ENCODE peak calls at places on chromosomes 7 and 10, in four cellular contexts. Z is A549, F is HepG2, U is K562. N is an unnamed sample.
A peak's percentile ranks its signal among the peaks of the same experiment; 100 is the strongest.

GRCh38 chr10:118251791-118252190 is 90.3 kb downstream of the FAM204A start:
- DNase-seq in Z (no peak), F (no peak), U (no peak), N (no peak)

GRCh38 chr10:108424656-108425055 is 1260.2 kb upstream of the SORCS1 start:
- DNase-seq in Z (no peak), F (no peak), U (no peak), N (no peak)

GRCh38 chr10:28754930-28755718 is 77.8 kb downstream of the BAMBI start:
- DNase-seq in Z (peak; percentile 37), F (no peak), U (no peak), N (no peak)

GRCh38 chr7:154503962-154504550 is 451.9 kb downstream of the DPP6 start:
- DNase-seq in Z (peak; percentile 41), F (peak; percentile 19), U (peak; percentile 56), N (no peak)

GRCh38 chr7:19122018-19122588 is 4.7 kb upstream of the TWIST1 start:
- DNase-seq in Z (peak; percentile 47), F (no peak), U (no peak), N (no peak)

GRCh38 chr10:4395731-4396130 is 430.3 kb upstream of the AKR1E2 start:
- DNase-seq in Z (no peak), F (no peak), U (no peak), N (no peak)

GRCh38 chr10:110978204-110978603 is 58.8 kb downstream of the SHOC2 start:
- DNase-seq in Z (no peak), F (no peak), U (no peak), N (no peak)

GRCh38 chr7:129855234-129855673 is 97.5 kb downstream of the UBE2H start:
- DNase-seq in Z (no peak), F (no peak), U (no peak), N (no peak)

GRCh38 chr7:64630496-64630895 is 35.4 kb upstream of the ZNF107 start:
- DNase-seq in Z (peak; percentile 22), F (peak; percentile 80), U (peak; percentile 38), N (no peak)

GRCh38 chr10:50579491-50580259 is 44.1 kb downstream of the SGMS1 start:
- DNase-seq in Z (no peak), F (no peak), U (no peak), N (no peak)

GRCh38 chr7:154994996-154995395 is 7.9 kb downstream of the PAXIP1 start:
- DNase-seq in Z (no peak), F (no peak), U (no peak), N (no peak)

GRCh38 chr10:18312385-18313145 is 172.3 kb downstream of the CACNB2 start:
- DNase-seq in Z (peak; percentile 38), F (peak; percentile 49), U (peak; percentile 43), N (no peak)

GRCh38 chr10:3548702-3549101 is 236.3 kb downstream of the KLF6 start:
- DNase-seq in Z (no peak), F (no peak), U (peak; percentile 19), N (no peak)

GRCh38 chr7:9192969-9193368 is 759.6 kb downstream of the NXPH1 start:
- DNase-seq in Z (no peak), F (no peak), U (no peak), N (no peak)

GRCh38 chr10:83542774-83543291 is 596.5 kb upstream of the GHITM start:
- DNase-seq in Z (no peak), F (no peak), U (no peak), N (peak; percentile 92)

GRCh38 chr10:130443236-130443635 is 307.0 kb downstream of the GLRX3 start:
- DNase-seq in Z (no peak), F (no peak), U (no peak), N (no peak)

GRCh38 chr7:1854521-1855395 is 184.7 kb downstream of the ELFN1 start:
- DNase-seq in Z (no peak), F (no peak), U (peak; percentile 85), N (no peak)

GRCh38 chr7:159031750-159032149 is 112.9 kb downstream of the VIPR2 start:
- DNase-seq in Z (no peak), F (no peak), U (no peak), N (no peak)

GRCh38 chr7:149682038-149682437 is 91.3 kb downstream of the ZNF467 start:
- DNase-seq in Z (no peak), F (no peak), U (no peak), N (no peak)
- TF ChIP-seq CHD4 in Z (no peak), F (no peak), U (no peak), N (no peak)

GRCh38 chr10:91162495-91163268 is 57.8 kb upstream of the PCGF5 start:
- DNase-seq in Z (peak; percentile 65), F (peak; percentile 46), U (peak; percentile 68), N (no peak)
- TF ChIP-seq CHD4 in Z (no peak), F (no peak), U (no peak), N (no peak)

DNA sequence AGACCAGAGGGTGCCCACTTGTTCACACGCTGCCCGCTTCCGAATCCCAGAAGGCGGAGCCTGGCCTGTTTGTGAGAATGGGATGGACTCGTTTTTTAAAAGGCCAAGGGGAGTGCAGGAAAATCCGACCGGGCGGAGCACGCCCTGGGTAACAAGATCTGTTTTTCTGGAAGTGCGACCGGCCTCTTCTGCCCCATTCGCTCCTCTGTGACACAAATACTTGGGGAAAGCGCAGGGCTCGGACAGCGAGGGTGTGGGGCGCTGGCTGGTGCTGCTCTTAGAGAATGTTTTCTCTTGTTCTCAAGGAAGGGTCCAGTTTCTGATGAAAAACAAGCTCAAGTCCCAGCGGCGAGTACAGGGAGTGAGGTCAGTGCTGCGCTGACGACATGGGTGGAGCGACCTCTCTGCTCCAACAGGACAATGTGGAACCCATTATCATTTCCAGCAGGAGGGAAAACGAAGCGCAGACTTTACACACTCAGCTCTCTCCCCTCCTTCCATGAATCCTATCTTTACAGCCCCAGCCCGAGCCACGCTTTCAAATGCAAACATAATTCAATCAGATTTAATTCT is 1.3 kb downstream of the RADIL start:
- DNase-seq in Z (no peak), F (no peak), U (peak; percentile 35), N (no peak)
- TF ChIP-seq CHD4 in Z (no peak), F (no peak), U (no peak), N (no peak)

GRCh38 chr7:30911561-30911969 is at the start of gene AQP1:
- DNase-seq in Z (no peak), F (no peak), U (no peak), N (no peak)
- TF ChIP-seq CHD4 in Z (no peak), F (no peak), U (no peak), N (no peak)

GRCh38 chr10:5547684-5547933 is 22.8 kb downstream of the CALML3 start:
- DNase-seq in Z (no peak), F (no peak), U (no peak), N (no peak)

GRCh38 chr10:5546891-5547683 is 22.3 kb downstream of the CALML3 start:
- DNase-seq in Z (peak; percentile 90), F (peak; percentile 34), U (no peak), N (no peak)

GRCh38 chr10:5545011-5545410 is 20.2 kb downstream of the CALML3 start:
- DNase-seq in Z (no peak), F (no peak), U (no peak), N (no peak)

GRCh38 chr10:5545426-5545777 is 20.6 kb downstream of the CALML3 start:
- DNase-seq in Z (no peak), F (no peak), U (no peak), N (no peak)

DNA sequence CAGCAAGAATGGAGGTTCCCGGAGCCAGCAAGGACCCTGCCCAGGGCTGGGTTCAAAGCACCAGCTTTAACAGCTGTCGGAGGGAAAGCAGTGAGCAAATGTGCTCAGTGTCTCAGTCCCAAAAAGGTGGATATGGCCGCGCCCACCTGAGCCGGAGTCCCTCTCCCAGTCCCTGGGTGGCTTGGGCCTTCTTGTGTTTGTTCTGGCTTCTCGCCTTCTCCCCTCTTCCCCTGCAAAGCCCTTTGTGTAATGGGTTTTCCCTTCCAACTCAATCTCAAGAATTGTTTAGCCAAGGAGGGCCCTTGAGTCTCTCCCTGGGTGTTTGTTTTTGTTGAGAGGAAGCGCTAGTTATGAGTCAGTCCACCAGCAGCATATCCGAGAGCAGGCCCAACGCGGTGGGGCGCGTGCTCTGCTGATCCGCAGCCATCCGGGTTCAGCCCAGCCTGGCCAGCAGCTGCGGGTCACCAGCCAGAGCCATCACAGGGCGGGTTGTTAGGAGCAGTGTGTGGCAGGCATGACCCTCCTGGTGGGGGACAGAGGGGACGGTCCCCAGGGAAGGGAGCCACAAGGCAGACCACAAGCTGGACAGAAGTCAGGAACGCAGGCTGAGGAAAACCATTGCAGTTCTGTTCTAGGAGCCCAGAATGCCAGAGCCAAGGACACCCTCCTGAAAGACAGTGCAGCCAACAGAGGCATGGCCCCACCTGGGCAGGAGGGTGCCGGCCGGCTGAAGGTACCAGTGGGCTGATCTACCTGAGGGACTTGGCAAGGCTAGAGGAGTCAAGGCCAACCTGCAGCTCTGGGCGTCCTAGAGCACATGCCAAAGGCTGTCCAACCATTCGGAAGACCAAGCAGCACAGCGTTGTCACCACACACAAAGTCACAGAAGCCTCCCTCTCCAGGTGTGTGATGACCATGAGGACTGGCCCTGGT is 21.3 kb downstream of the CALML3 start:
- DNase-seq in Z (peak; percentile 94), F (no peak), U (peak; percentile 66), N (no peak)
- TF ChIP-seq CHD4 in Z (no peak), F (no peak), U (no peak), N (no peak)